ENCODE peak calls at places on chromosomes 12 and 14, in seven cellular contexts. A is HCT116, P is A549, D is transverse colon, O is suprapubic skin, B is ovary, G is lower leg skin. Y is an unnamed sample.

GRCh38 chr14:66104486-66104885 is 381.7 kb upstream of the CCDC196 start:
- DNase-seq in A (no peak), P (no peak), D (no peak), O (no peak), B (no peak), G (no peak), Y (no peak)

GRCh38 chr12:92466391-92467305 is 236.1 kb upstream of the PLEKHG7 start:
- DNase-seq in A (no peak), P (no peak), D (peak; percentile 53), O (no peak), B (no peak), G (no peak), Y (no peak)

GRCh38 chr14:58912799-58913432 is 275.2 kb downstream of the DACT1 start:
- DNase-seq in A (no peak), P (peak; percentile 10), D (no peak), O (no peak), B (no peak), G (no peak), Y (no peak)

GRCh38 chr14:90573385-90574105 is 176.7 kb downstream of the CALM1 start:
- DNase-seq in A (no peak), P (no peak), D (no peak), O (no peak), B (peak; percentile 66), G (no peak), Y (no peak)

GRCh38 chr12:15979096-15980091 is 68.3 kb downstream of the DERA start:
- DNase-seq in A (no peak), P (peak; percentile 32), D (peak; percentile 43), O (no peak), B (no peak), G (no peak), Y (peak; percentile 33)

GRCh38 chr12:123363385-123363742 is 1.3 kb downstream of the SBNO1 start:
- DNase-seq in A (no peak), P (no peak), D (no peak), O (no peak), B (no peak), G (no peak), Y (no peak)

GRCh38 chr12:38921025-38921677 is 15.8 kb upstream of the CPNE8 start:
- DNase-seq in A (peak; percentile 69), P (peak; percentile 83), D (peak; percentile 56), O (no peak), B (no peak), G (peak; percentile 26), Y (no peak)

GRCh38 chr14:64745511-64746041 is 41.4 kb downstream of the PLEKHG3 start:
- DNase-seq in A (no peak), P (no peak), D (no peak), O (no peak), B (no peak), G (no peak), Y (no peak)

GRCh38 chr12:97555547-97556200 is 93.1 kb downstream of the RMST start:
- DNase-seq in A (no peak), P (no peak), D (no peak), O (no peak), B (no peak), G (no peak), Y (no peak)

GRCh38 chr14:95287176-95287754 is 32.4 kb downstream of the CLMN start:
- DNase-seq in A (no peak), P (no peak), D (no peak), O (peak; percentile 63), B (no peak), G (no peak), Y (no peak)

GRCh38 chr12:49954863-49955830 is 4.6 kb downstream of the AQP2 start:
- DNase-seq in A (no peak), P (no peak), D (no peak), O (no peak), B (peak; percentile 29), G (no peak), Y (no peak)

GRCh38 chr12:94560416-94561221 is 89.7 kb downstream of the TMCC3 start:
- DNase-seq in A (peak; percentile 35), P (no peak), D (peak; percentile 61), O (no peak), B (peak; percentile 53), G (peak; percentile 44), Y (peak; percentile 73)

DNA sequence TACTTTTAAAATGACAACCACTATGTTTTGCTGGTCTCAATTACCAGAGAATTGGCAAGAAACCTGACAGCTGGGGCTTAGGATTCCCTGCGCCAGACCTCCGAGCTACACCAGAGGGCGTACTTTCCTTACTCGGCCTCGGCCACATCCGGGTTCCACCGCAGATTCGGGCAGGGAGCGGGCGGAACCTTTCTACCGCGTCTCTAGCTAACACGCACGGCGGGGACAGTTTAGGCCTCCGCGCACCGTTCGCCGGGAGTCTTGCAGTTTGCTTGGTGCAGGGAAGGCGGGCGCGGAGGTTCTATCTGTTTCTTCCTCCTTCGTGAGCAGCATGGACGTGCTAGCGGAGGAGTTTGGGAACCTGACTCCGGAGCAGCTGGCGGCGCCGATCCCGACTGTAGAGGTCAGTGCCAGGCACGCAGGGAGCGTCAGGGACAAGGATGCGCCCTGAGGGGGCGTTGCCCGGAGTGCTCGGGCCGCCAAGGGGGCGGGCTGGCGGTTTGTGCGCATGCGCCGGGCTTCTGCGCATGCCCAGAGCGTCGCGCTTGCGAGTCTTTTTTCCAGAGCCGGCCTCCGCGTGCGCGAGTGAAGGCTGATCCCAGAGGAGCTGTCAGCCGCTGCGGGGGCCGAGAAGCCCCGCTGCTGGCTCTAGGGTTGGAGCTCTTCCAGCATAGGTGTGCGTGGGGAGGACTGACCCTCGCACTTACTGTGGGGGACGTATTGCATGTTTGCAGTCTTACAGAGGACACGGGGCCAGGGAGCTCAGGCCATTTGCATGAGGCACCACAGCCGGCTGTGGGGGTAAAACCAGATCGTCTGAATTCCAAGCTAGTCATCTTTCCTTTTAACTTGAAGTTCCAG is at the start of gene POLR3B:
- DNase-seq in A (peak; percentile 93), P (peak; percentile 98), D (peak; percentile 96), O (peak; percentile 99), B (peak; percentile 97), G (peak; percentile 95), Y (peak; percentile 89)
- TF ChIP-seq POLR2A in A (peak; percentile 66), P (peak; percentile 92), D (peak; percentile 90), O (no peak), B (peak; percentile 37), G (no peak), Y (peak; percentile 87)

GRCh38 chr14:102015771-102016170 is 51.4 kb downstream of the DYNC1H1 start:
- DNase-seq in A (no peak), P (no peak), D (no peak), O (no peak), B (no peak), G (no peak), Y (no peak)

GRCh38 chr14:102020058-102020971 is 55.9 kb downstream of the DYNC1H1 start:
- DNase-seq in A (no peak), P (no peak), D (no peak), O (no peak), B (no peak), G (no peak), Y (peak; percentile 68)

GRCh38 chr14:102016420-102017090 is 52.2 kb downstream of the DYNC1H1 start:
- DNase-seq in A (no peak), P (no peak), D (no peak), O (no peak), B (no peak), G (no peak), Y (no peak)

GRCh38 chr14:102019141-102019540 is 54.8 kb downstream of the DYNC1H1 start:
- DNase-seq in A (no peak), P (no peak), D (no peak), O (no peak), B (no peak), G (no peak), Y (no peak)

DNA sequence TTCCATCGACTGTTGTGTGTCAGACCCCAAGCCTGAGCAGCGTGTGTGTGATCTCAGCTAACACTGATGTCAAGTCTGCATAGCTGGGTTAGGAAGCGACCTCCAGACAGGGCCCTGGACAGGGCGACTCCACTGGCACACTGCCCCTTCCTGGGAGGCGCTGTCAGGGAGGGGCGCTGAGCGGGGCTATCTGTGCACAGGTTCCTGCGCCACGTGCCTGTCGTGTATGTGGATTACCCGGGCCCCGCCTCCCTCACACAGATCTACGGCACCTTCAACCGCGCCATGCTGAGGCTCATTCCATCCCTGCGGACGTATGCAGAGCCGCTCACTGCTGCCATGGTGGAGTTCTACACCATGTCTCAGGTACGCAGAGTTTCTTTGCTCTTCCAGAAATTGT is 53.9 kb downstream of the DYNC1H1 start:
- DNase-seq in A (no peak), P (no peak), D (no peak), O (no peak), B (no peak), G (no peak), Y (no peak)
- TF ChIP-seq POLR2A in A (no peak), P (no peak), D (no peak), O (no peak), B (no peak), G (no peak), Y (no peak)

GRCh38 chr12:32106517-32107366 is at the start of gene BICD1:
- DNase-seq in A (peak; percentile 56), P (peak; percentile 89), D (peak; percentile 87), O (peak; percentile 89), B (peak; percentile 94), G (peak; percentile 66), Y (peak; percentile 73)
- TF ChIP-seq POLR2A in A (peak; percentile 80), P (peak; percentile 91), D (peak; percentile 63), O (no peak), B (peak; percentile 91), G (no peak), Y (peak; percentile 77)

DNA sequence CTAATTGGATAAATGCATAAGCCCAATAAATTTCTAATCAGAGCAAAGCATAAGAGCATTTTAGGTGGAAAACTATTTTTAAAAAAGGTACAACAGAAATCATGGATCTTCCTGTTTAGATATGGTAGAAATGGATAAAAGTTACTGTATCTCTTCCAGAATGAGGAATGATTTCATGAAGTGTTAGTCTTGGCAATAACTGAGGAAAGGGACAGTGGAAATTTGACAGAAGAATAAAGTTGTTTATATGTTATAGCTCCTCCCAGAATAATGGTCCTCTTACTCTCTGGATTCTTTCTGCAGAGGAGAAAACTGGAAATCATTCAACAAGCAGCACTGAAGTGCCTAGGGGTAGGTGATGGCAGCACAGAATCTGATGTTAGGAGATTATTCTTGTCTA is 32.4 kb upstream of the BMAL2 start:
- DNase-seq in A (no peak), P (no peak), D (no peak), O (no peak), B (no peak), G (no peak), Y (no peak)
- TF ChIP-seq POLR2A in A (no peak), P (no peak), D (no peak), O (no peak), B (no peak), G (no peak), Y (no peak)

DNA sequence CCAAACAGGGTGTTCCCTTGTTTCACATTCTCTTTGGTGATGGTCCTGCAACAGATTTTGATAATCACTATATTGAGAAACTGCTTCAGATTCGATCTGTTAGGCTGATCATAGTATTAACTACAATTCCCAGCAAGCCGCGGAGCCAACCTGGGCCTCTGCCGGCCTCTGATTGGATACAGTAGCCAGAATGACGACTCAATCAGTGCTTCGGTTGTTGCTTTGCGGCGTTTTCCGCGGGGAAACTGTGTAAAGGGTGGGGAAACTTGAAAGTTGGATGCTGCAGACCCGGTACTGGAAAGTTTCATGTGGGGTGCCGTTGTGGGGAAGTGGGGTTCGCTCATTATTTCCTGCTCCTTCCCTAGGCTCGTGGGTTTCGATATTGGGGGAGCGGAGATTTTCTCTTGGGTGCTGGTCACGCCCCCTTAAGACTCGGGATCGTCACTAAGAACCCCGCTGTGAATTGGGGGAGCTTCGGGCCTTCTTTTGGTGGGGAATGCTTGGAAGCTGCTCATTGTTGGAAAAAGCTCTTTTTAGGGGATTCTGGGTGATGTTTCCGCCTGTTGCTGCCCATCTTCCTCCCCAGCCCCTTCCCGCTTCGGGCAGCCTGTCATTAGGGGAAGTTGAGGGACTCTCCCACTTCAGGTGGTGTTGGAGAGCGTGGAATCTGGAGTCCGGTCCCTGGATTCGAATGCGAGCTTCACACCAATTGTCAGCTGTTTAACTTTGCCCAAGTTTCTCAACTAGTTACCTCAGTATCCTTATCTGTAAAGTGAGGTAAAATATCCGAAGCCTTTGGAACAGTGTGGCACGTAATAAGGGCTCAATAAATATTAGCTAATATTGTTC is at the start of gene RAD51B:
- DNase-seq in A (peak; percentile 75), P (peak; percentile 83), D (peak; percentile 89), O (peak; percentile 94), B (peak; percentile 90), G (peak; percentile 90), Y (peak; percentile 57)
- TF ChIP-seq POLR2A in A (no peak), P (no peak), D (no peak), O (no peak), B (peak; percentile 28), G (no peak), Y (no peak)